ENCODE peak calls at places on chromosomes 11 and 22, in six cellular contexts. One of them, this sample, is unnamed.
A peak's percentile ranks its signal among the peaks of the same experiment; 100 is the strongest.

GRCh38 chr11:101863361-101863760 is 51.4 kb upstream of the CEP126 start:
- DNase-seq in lower leg skin: no peak
- DNase-seq in HFFc6: peak; percentile 55
- DNase-seq in WTC11: no peak
- DNase-seq in OCI-LY7: no peak
- DNase-seq in Peyer's patch: no peak
- DNase-seq in this sample: no peak

GRCh38 chr22:43955883-43956286 is 643 bp downstream of the SAMM50 start:
- DNase-seq in WTC11: no peak
- DNase-seq in lower leg skin: no peak
- DNase-seq in Peyer's patch: peak; percentile 27
- DNase-seq in OCI-LY7: peak; percentile 63
- DNase-seq in HFFc6: no peak
- DNase-seq in this sample: no peak

GRCh38 chr11:79052539-79052938 is 388.3 kb downstream of the TENM4 start:
- DNase-seq in WTC11: peak; percentile 55
- DNase-seq in OCI-LY7: no peak
- DNase-seq in HFFc6: no peak
- DNase-seq in Peyer's patch: no peak
- DNase-seq in lower leg skin: no peak
- DNase-seq in this sample: no peak

GRCh38 chr11:30210357-30210756 is 20.5 kb upstream of the FSHB start:
- DNase-seq in Peyer's patch: no peak
- DNase-seq in HFFc6: no peak
- DNase-seq in OCI-LY7: no peak
- DNase-seq in WTC11: no peak
- DNase-seq in lower leg skin: no peak
- DNase-seq in this sample: no peak

GRCh38 chr22:49968831-49969661 is 8.5 kb downstream of the PIM3 start:
- DNase-seq in Peyer's patch: peak; percentile 15
- DNase-seq in lower leg skin: peak; percentile 89
- DNase-seq in OCI-LY7: no peak
- DNase-seq in HFFc6: no peak
- DNase-seq in WTC11: no peak
- DNase-seq in this sample: no peak

GRCh38 chr22:29758068-29758622 is 8.7 kb downstream of the ZMAT5 start:
- DNase-seq in Peyer's patch: no peak
- DNase-seq in OCI-LY7: no peak
- DNase-seq in HFFc6: no peak
- DNase-seq in lower leg skin: no peak
- DNase-seq in WTC11: no peak
- DNase-seq in this sample: no peak

GRCh38 chr11:115217726-115218311 is 286.4 kb downstream of the CADM1 start:
- DNase-seq in lower leg skin: no peak
- DNase-seq in Peyer's patch: no peak
- DNase-seq in OCI-LY7: no peak
- DNase-seq in WTC11: no peak
- DNase-seq in HFFc6: no peak
- DNase-seq in this sample: no peak

GRCh38 chr11:45803981-45804805 is 756 bp upstream of the SLC35C1 start:
- DNase-seq in OCI-LY7: peak; percentile 54
- DNase-seq in WTC11: peak; percentile 79
- DNase-seq in lower leg skin: peak; percentile 96
- DNase-seq in Peyer's patch: peak; percentile 79
- DNase-seq in HFFc6: peak; percentile 7
- DNase-seq in this sample: peak; percentile 90

GRCh38 chr11:34052608-34053160 is 1.2 kb downstream of the CAPRIN1 start:
- DNase-seq in HFFc6: no peak
- DNase-seq in WTC11: no peak
- DNase-seq in OCI-LY7: peak; percentile 49
- DNase-seq in lower leg skin: no peak
- DNase-seq in Peyer's patch: peak; percentile 42
- DNase-seq in this sample: peak; percentile 9

GRCh38 chr11:37277896-37278465 is 679.9 kb upstream of the RAG2 start:
- DNase-seq in OCI-LY7: no peak
- DNase-seq in Peyer's patch: no peak
- DNase-seq in WTC11: no peak
- DNase-seq in HFFc6: no peak
- DNase-seq in lower leg skin: no peak
- DNase-seq in this sample: no peak

GRCh38 chr11:78420796-78421209 is 3.2 kb upstream of the GAB2 start:
- DNase-seq in OCI-LY7: no peak
- DNase-seq in WTC11: no peak
- DNase-seq in lower leg skin: peak; percentile 90
- DNase-seq in HFFc6: no peak
- DNase-seq in Peyer's patch: peak; percentile 89
- DNase-seq in this sample: no peak

GRCh38 chr22:49359061-49359460 is 468.6 kb downstream of the BRD1 start:
- DNase-seq in OCI-LY7: peak; percentile 88
- DNase-seq in lower leg skin: no peak
- DNase-seq in HFFc6: no peak
- DNase-seq in WTC11: no peak
- DNase-seq in Peyer's patch: no peak
- DNase-seq in this sample: no peak

GRCh38 chr22:19201858-19202798 is 23.6 kb upstream of the SLC25A1 start:
- DNase-seq in HFFc6: no peak
- DNase-seq in lower leg skin: no peak
- DNase-seq in Peyer's patch: no peak
- DNase-seq in OCI-LY7: no peak
- DNase-seq in WTC11: no peak
- DNase-seq in this sample: no peak

GRCh38 chr22:26740253-26740652 is 82.9 kb downstream of the MIAT start:
- DNase-seq in lower leg skin: no peak
- DNase-seq in OCI-LY7: no peak
- DNase-seq in HFFc6: no peak
- DNase-seq in WTC11: no peak
- DNase-seq in Peyer's patch: no peak
- DNase-seq in this sample: no peak

GRCh38 chr22:29339381-29340235 is 24.1 kb upstream of the RASL10A start:
- DNase-seq in WTC11: no peak
- DNase-seq in Peyer's patch: no peak
- DNase-seq in OCI-LY7: no peak
- DNase-seq in HFFc6: no peak
- DNase-seq in lower leg skin: no peak
- DNase-seq in this sample: no peak

GRCh38 chr22:45720875-45721378 is 49.3 kb downstream of the ATXN10 start:
- DNase-seq in Peyer's patch: no peak
- DNase-seq in HFFc6: no peak
- DNase-seq in OCI-LY7: no peak
- DNase-seq in lower leg skin: no peak
- DNase-seq in WTC11: no peak
- DNase-seq in this sample: no peak

GRCh38 chr11:60786811-60787567 is 1.9 kb downstream of the MS4A10 start:
- DNase-seq in lower leg skin: no peak
- DNase-seq in WTC11: no peak
- DNase-seq in HFFc6: peak; percentile 41
- DNase-seq in OCI-LY7: no peak
- DNase-seq in Peyer's patch: no peak
- DNase-seq in this sample: no peak

DNA sequence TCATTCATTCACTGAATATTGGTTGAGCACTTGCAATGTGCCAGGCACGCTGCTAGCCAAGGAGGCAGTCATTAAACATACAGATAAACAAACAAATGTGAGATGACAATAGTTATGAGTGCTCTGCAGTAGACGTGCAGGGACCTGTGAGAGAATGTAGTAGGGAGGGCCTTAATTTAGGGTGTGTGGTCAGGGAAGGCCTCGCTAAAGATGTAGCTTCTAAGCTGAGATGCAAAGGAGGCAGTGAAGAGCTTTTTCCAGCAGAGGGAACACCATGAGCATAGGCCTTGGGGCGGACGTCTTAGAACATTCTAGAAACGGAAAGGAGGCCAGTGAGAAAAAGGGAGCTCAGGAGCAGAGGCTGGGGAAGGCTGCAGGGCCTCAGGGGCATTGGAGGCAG is 789 bp upstream of the NCF4 start:
- DNase-seq in Peyer's patch: no peak
- DNase-seq in lower leg skin: no peak
- DNase-seq in WTC11: no peak
- DNase-seq in HFFc6: peak; percentile 6
- DNase-seq in OCI-LY7: peak; percentile 43
- DNase-seq in this sample: no peak
- TF ChIP-seq CTCF in Peyer's patch: no peak
- TF ChIP-seq CTCF in lower leg skin: no peak
- TF ChIP-seq CTCF in WTC11: no peak
- TF ChIP-seq CTCF in HFFc6: peak; percentile 28
- TF ChIP-seq CTCF in OCI-LY7: peak; percentile 35
- TF ChIP-seq CTCF in this sample: no peak

DNA sequence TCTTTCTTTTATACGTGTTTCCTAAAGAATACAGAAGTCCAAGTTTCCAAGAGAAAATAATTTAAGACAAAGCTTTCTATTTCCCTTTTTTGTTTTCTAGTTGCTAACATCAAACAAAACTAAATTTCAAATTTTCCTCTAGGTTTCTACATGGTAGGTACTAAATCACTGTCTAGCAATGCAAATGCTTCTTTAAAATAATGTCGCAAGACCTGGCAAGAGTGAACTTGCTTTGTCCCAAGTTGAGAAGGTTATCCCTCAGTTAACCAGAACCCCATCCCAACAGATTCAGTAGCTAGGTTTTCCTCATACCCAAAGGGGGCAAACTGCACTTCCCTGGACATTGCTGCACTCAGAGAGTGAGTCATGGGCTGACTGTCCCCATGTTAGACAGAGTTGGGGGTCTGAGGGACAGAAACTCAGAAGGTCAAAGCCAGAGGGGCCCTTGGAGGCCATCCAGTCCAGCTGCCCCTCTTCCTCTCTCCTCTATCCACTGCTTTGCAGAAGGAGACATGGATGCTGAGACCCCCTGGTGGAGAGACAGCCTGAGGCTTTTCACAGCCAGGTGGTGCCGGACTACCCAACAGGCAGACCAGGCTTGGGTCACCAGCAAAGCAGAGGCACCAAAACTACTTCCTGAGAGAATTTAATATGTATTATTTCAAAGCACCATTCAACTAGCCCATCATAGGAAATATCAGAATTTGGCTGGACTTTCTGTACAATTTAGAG is 23.1 kb downstream of the OR2AT4 start:
- DNase-seq in WTC11: no peak
- DNase-seq in lower leg skin: no peak
- DNase-seq in OCI-LY7: peak; percentile 10
- DNase-seq in Peyer's patch: no peak
- DNase-seq in HFFc6: no peak
- DNase-seq in this sample: no peak
- TF ChIP-seq CTCF in WTC11: no peak
- TF ChIP-seq CTCF in lower leg skin: no peak
- TF ChIP-seq CTCF in OCI-LY7: peak; percentile 55
- TF ChIP-seq CTCF in Peyer's patch: no peak
- TF ChIP-seq CTCF in HFFc6: peak; percentile 9
- TF ChIP-seq CTCF in this sample: no peak

GRCh38 chr11:8870461-8871282 is 40.3 kb upstream of the AKIP1 start:
- DNase-seq in Peyer's patch: no peak
- DNase-seq in HFFc6: peak; percentile 50
- DNase-seq in WTC11: peak; percentile 75
- DNase-seq in OCI-LY7: no peak
- DNase-seq in lower leg skin: peak; percentile 88
- DNase-seq in this sample: peak; percentile 65
- TF ChIP-seq CTCF in Peyer's patch: no peak
- TF ChIP-seq CTCF in HFFc6: peak; percentile 3
- TF ChIP-seq CTCF in WTC11: no peak
- TF ChIP-seq CTCF in OCI-LY7: no peak
- TF ChIP-seq CTCF in lower leg skin: no peak
- TF ChIP-seq CTCF in this sample: no peak

GRCh38 chr11:24781288-24781687 is 284.4 kb downstream of the LUZP2 start:
- DNase-seq in OCI-LY7: no peak
- DNase-seq in lower leg skin: no peak
- DNase-seq in HFFc6: no peak
- DNase-seq in WTC11: no peak
- DNase-seq in Peyer's patch: no peak
- DNase-seq in this sample: no peak
- TF ChIP-seq CTCF in OCI-LY7: no peak
- TF ChIP-seq CTCF in lower leg skin: no peak
- TF ChIP-seq CTCF in HFFc6: no peak
- TF ChIP-seq CTCF in WTC11: no peak
- TF ChIP-seq CTCF in Peyer's patch: no peak
- TF ChIP-seq CTCF in this sample: no peak

GRCh38 chr11:8224711-8225110 is 39.0 kb downstream of the LMO1 start:
- DNase-seq in OCI-LY7: no peak
- DNase-seq in HFFc6: no peak
- DNase-seq in lower leg skin: no peak
- DNase-seq in WTC11: no peak
- DNase-seq in Peyer's patch: no peak
- DNase-seq in this sample: no peak
- TF ChIP-seq CTCF in OCI-LY7: no peak
- TF ChIP-seq CTCF in HFFc6: no peak
- TF ChIP-seq CTCF in lower leg skin: no peak
- TF ChIP-seq CTCF in WTC11: no peak
- TF ChIP-seq CTCF in Peyer's patch: no peak
- TF ChIP-seq CTCF in this sample: no peak

GRCh38 chr11:65558002-65558784 is at the start of gene LTBP3:
- DNase-seq in lower leg skin: peak; percentile 93
- DNase-seq in WTC11: peak; percentile 60
- DNase-seq in OCI-LY7: no peak
- DNase-seq in HFFc6: peak; percentile 55
- DNase-seq in Peyer's patch: peak; percentile 58
- DNase-seq in this sample: peak; percentile 81
- TF ChIP-seq CTCF in lower leg skin: no peak
- TF ChIP-seq CTCF in WTC11: no peak
- TF ChIP-seq CTCF in OCI-LY7: no peak
- TF ChIP-seq CTCF in HFFc6: peak; percentile 13
- TF ChIP-seq CTCF in Peyer's patch: no peak
- TF ChIP-seq CTCF in this sample: no peak

DNA sequence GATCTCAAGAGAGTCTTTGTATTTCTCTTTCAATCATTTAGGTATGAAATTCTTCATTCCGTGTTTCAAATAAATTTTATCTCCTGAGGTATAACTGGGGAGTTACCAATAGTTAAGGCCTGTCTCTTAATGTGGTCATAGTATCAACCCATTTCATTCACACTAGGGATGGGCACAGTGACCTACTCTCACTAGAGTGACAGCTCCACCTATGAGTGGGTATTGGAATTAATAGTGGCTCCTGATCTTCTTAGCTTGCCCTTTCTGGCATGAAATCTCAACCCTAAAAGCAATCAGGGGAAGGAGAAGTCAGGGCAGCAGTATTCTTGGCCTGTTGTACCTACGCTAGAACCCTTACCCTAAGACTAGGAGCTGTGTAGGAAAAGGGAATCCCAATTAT is 507.7 kb downstream of the FAM181B start:
- DNase-seq in OCI-LY7: no peak
- DNase-seq in WTC11: no peak
- DNase-seq in lower leg skin: no peak
- DNase-seq in Peyer's patch: no peak
- DNase-seq in HFFc6: no peak
- DNase-seq in this sample: no peak
- TF ChIP-seq CTCF in OCI-LY7: peak; percentile 23
- TF ChIP-seq CTCF in WTC11: no peak
- TF ChIP-seq CTCF in lower leg skin: no peak
- TF ChIP-seq CTCF in Peyer's patch: no peak
- TF ChIP-seq CTCF in HFFc6: no peak
- TF ChIP-seq CTCF in this sample: no peak

This sample was measured in Calu3.